ENCODE peak calls at places on chromosomes 13 and 19, in seven cellular contexts. I, P, M, V, L, Z and U are unnamed samples.

GRCh38 chr19:34173145-34173956 is 1.0 kb downstream of the LSM14A start:
- DNase-seq in V (peak; percentile 58), I (peak; percentile 18), P (peak; percentile 22), M (peak; percentile 87), L (peak; percentile 47), Z (peak; percentile 21), U (peak; percentile 55)

GRCh38 chr13:24075137-24075975 is 85.2 kb upstream of the SPATA13 start:
- DNase-seq in I (no peak), V (no peak), L (no peak), Z (no peak), P (no peak), M (no peak), U (peak; percentile 15)

GRCh38 chr19:19260842-19261241 is 12.3 kb downstream of the TM6SF2 start:
- DNase-seq in P (no peak), M (no peak), V (no peak), L (no peak), Z (no peak), I (no peak), U (no peak)

GRCh38 chr13:76647550-76647949 is 238.7 kb downstream of the KCTD12 start:
- DNase-seq in L (no peak), P (no peak), I (no peak), Z (no peak), M (no peak), V (no peak), U (no peak)

GRCh38 chr13:67763316-67763715 is 533.2 kb upstream of the PCDH9 start:
- DNase-seq in L (no peak), V (no peak), I (no peak), P (no peak), Z (no peak), M (no peak), U (no peak)

GRCh38 chr19:48715276-48715675 is 4.2 kb downstream of the MAMSTR start:
- DNase-seq in V (no peak), P (peak; percentile 32), L (no peak), I (no peak), Z (no peak), M (peak; percentile 53), U (no peak)

GRCh38 chr19:23554548-23554947 is 132.5 kb downstream of the ZNF675 start:
- DNase-seq in L (no peak), V (no peak), M (no peak), Z (no peak), P (no peak), I (no peak), U (no peak)

GRCh38 chr19:38252935-38253691 is 3.1 kb downstream of the PPP1R14A start:
- DNase-seq in V (no peak), L (no peak), I (no peak), P (peak; percentile 65), M (peak; percentile 68), Z (no peak), U (no peak)

GRCh38 chr13:68428292-68428691 is 1198.2 kb upstream of the PCDH9 start:
- DNase-seq in Z (no peak), I (no peak), P (no peak), M (no peak), L (no peak), V (peak; percentile 2), U (no peak)

GRCh38 chr19:883661-884211 is 9.3 kb downstream of the MED16 start:
- DNase-seq in M (peak; percentile 76), L (no peak), I (no peak), Z (no peak), V (no peak), P (no peak), U (no peak)

GRCh38 chr13:91072511-91072910 is 275.0 kb upstream of the MIR17HG start:
- DNase-seq in P (no peak), V (no peak), Z (no peak), M (no peak), I (no peak), L (no peak), U (no peak)

GRCh38 chr19:36775768-36776167 is 3.2 kb upstream of the ZNF850 start:
- DNase-seq in P (peak; percentile 50), M (no peak), V (no peak), I (no peak), Z (no peak), L (no peak), U (no peak)

GRCh38 chr13:47294691-47295090 is 397.8 kb upstream of the HTR2A start:
- DNase-seq in L (no peak), Z (no peak), I (no peak), V (no peak), M (no peak), P (no peak), U (peak; percentile 63)

DNA sequence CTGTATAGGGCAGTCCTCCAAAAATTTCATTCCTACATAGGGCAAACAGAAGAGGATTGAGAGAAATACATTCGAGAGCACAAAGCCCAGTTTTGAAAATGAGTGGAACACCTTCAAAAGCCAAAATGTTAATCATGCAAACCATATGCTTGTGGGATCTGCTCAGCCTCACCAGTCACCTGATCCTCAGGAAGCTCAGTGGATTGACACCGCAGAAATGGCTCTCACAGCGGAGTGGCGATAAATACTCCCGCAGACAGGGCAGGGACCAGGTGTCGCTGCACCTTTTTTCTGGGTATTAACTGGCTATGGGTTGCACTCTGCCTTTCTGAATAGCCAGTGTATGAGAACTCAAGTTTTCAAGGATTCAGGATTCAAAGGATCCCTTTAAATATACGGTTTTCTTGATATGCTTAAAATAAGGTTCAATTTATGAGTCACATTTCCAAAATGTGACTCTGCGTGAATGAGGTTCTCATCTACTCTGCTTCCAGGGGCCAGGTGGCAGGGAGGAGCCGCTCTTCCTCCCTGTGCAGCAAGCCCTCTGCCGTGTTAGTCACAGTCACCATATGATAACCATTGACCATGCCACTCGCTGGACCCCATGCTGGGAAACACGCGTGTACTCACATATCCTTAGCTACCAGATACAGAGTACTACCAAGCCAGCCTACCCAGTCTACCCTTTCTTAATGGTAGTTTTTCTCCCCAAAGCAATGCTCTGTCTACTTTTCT is 18.3 kb upstream of the DHRS12 start:
- DNase-seq in M (no peak), P (no peak), V (no peak), I (no peak), Z (no peak), L (no peak), U (no peak)
- TF ChIP-seq CTCF in M (no peak), P (no peak), V (no peak), I (no peak), Z (no peak), L (no peak), U (no peak)

GRCh38 chr13:110070046-110070445 is 236.9 kb downstream of the COL4A1 start:
- DNase-seq in I (no peak), P (no peak), Z (no peak), L (no peak), M (no peak), V (no peak), U (no peak)

GRCh38 chr13:110070511-110071120 is 236.3 kb downstream of the COL4A1 start:
- DNase-seq in P (no peak), Z (no peak), L (no peak), M (no peak), V (peak; percentile 42), I (no peak), U (peak; percentile 29)

GRCh38 chr13:110068176-110068473 is 238.8 kb downstream of the COL4A1 start:
- DNase-seq in I (no peak), P (no peak), L (no peak), M (no peak), Z (no peak), V (no peak), U (no peak)

DNA sequence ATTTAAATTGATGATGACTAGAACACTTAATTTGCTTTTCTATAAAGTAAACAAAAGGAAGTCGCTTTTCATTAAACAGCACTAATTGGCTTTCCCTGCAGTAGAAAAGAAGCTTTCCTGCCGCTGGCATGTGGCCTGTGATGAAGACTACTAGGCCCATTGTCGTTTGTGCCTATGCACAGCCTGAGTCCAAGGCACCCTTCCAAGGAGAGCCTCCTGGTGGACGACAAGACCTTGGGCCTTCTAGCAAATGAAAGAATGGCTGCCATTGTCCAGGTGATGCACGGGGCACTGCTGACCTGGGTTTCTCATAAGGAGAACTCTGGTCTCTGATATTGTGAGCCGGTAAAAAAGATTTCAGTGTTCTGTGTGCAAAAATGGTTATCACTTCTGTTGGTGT is 233.0 kb downstream of the COL4A1 start:
- DNase-seq in Z (no peak), P (no peak), L (no peak), V (no peak), M (no peak), I (no peak), U (no peak)
- TF ChIP-seq CTCF in Z (no peak), P (no peak), L (no peak), V (no peak), M (peak; percentile 65), I (no peak), U (peak; percentile 2)

DNA sequence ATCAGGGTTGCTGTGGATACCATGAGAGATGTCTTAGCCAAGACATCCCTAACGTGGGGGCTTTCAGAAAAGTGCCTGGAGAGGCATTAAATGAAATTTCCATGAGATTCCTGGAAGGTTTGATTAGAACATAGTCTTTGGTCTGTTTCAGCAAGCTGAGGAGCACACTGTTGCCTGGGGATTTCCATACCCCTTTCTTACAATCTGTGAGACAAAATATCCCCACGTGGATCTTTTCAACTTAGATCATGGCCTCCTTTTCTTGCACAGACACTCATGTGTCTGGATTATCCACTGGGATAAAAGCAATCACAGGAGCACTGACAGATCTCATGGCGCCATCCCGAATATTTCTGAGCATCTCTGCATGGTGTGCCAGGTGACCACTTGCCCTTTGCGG is 41.7 kb downstream of the GPR12 start:
- DNase-seq in L (no peak), Z (no peak), M (no peak), I (no peak), P (no peak), V (no peak), U (no peak)
- TF ChIP-seq CTCF in L (no peak), Z (no peak), M (no peak), I (no peak), P (no peak), V (no peak), U (no peak)

GRCh38 chr13:80604094-80604493 is 263.2 kb upstream of the SPRY2 start:
- DNase-seq in Z (peak; percentile 20), L (peak; percentile 21), M (no peak), V (no peak), I (no peak), P (peak; percentile 39), U (peak; percentile 37)
- TF ChIP-seq CTCF in Z (no peak), L (no peak), M (peak; percentile 40), V (no peak), I (no peak), P (no peak), U (peak; percentile 34)

GRCh38 chr19:2362039-2362969 is 2.2 kb downstream of the TMPRSS9 start:
- DNase-seq in L (no peak), M (no peak), P (no peak), V (no peak), Z (no peak), I (no peak), U (no peak)
- TF ChIP-seq CTCF in L (no peak), M (no peak), P (no peak), V (no peak), Z (no peak), I (no peak), U (no peak)

DNA sequence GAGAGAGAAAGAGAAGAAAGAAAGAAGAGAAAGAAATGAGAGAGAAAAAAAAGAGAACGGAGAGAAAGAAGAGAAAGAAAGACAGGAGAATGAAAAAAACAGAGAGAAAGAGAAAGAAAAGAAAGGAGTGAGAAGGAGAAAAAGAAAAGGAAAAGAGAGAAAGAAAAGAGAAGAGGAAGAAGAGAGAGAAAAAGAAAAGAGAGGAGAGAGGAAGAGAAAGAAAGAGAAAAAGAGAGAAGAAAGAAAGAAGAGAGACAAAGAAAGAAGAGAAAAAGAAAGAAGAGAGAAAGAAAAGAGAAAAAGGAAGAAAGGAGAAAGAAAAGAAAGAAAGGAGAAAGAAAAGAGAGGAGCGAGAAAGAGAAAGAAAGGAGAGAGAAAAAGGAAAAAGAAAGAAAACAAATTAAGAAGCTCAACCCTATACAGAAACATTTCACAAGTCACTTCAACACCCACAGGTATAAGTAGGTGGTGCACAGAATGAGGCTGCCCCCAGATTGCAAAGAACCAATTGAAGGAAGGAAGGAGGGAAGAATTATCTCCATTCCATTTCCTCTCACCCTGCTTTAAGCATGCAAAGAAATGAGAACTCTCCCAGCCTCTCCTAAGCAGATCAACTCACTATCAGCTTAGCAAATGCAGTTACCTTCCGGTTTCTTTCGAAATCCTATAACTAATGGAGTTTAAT is 98.8 kb upstream of the CACNA1A start:
- DNase-seq in V (no peak), M (no peak), I (no peak), P (no peak), L (no peak), Z (no peak), U (no peak)
- TF ChIP-seq CTCF in V (no peak), M (no peak), I (no peak), P (no peak), L (no peak), Z (no peak), U (no peak)